ENCODE peak calls at places on chromosome 11, in five cellular contexts. Y is T1000, I is left ventricle myocardium inferior, H is mammary epithelial cell, T is SK-N-SH. J is an unnamed sample.

GRCh38 chr11:6572215-6572614 is 31.2 kb downstream of the RRP8 start:
- DNase-seq in Y (no peak), I (no peak), H (peak), T (no peak), J (no peak)

GRCh38 chr11:70478194-70478890 is 80.0 kb downstream of the CTTN start:
- DNase-seq in Y (no peak), I (no peak), H (no peak), T (peak), J (no peak)

GRCh38 chr11:97460091-97460490 is 1070.3 kb downstream of the JRKL start:
- DNase-seq in Y (no peak), I (no peak), H (no peak), T (peak), J (no peak)

GRCh38 chr11:78045851-78046485 is 17.7 kb upstream of the THRSP start:
- DNase-seq in Y (peak), I (peak), H (peak), T (peak), J (peak)

GRCh38 chr11:1402355-1402754 is 12.6 kb downstream of the BRSK2 start:
- DNase-seq in Y (no peak), I (no peak), H (no peak), T (no peak), J (peak)

GRCh38 chr11:8092587-8093424 is 11.8 kb downstream of the TUB start:
- DNase-seq in Y (peak), I (peak), H (peak), T (peak), J (peak)

GRCh38 chr11:122214567-122214966 is 98.6 kb upstream of the BLID start:
- DNase-seq in Y (no peak), I (no peak), H (no peak), T (no peak), J (no peak)

GRCh38 chr11:33040127-33040861 is 922 bp downstream of the TCP11L1 start:
- DNase-seq in Y (no peak), I (no peak), H (peak), T (peak), J (no peak)

GRCh38 chr11:9756461-9756860 is 92.6 kb downstream of the SWAP70 start:
- DNase-seq in Y (no peak), I (no peak), H (peak), T (no peak), J (no peak)

GRCh38 chr11:130511765-130512164 is 63.3 kb downstream of the ADAMTS15 start:
- DNase-seq in Y (no peak), I (no peak), H (peak), T (no peak), J (no peak)

GRCh38 chr11:12789574-12789973 is 115.4 kb downstream of the TEAD1 start:
- DNase-seq in Y (no peak), I (no peak), H (no peak), T (no peak), J (peak)

GRCh38 chr11:119479685-119480275 is 56.8 kb upstream of the THY1 start:
- DNase-seq in Y (no peak), I (no peak), H (peak), T (no peak), J (peak)

GRCh38 chr11:67418476-67419281 is 3.2 kb downstream of the CARNS1 start:
- DNase-seq in Y (no peak), I (peak), H (no peak), T (no peak), J (no peak)

GRCh38 chr11:19237813-19238212 is 2.9 kb downstream of the E2F8 start:
- DNase-seq in Y (no peak), I (no peak), H (no peak), T (no peak), J (no peak)